ENCODE peak calls at places on chromosome 10, in ten cellular contexts. N is fibroblast of the aortic adventitia, A is cardiac muscle cell, O is fibroblast of lung, P is right lobe of liver, S is fibroblast of villous mesenchyme, F is mesothelial cell of epicardium, M is glutamatergic neuron, Z is neural crest cell, V is bronchial epithelial cell. G is an unnamed sample.

GRCh38 chr10:64175271-64175962 is 654.2 kb downstream of the REEP3 start:
- DNase-seq in F (no peak), S (no peak), P (no peak), A (no peak), M (no peak), V (no peak), Z (no peak), O (no peak), N (no peak), G (no peak)

GRCh38 chr10:60821661-60822060 is 43.4 kb downstream of the CDK1 start:
- DNase-seq in M (no peak), S (no peak), N (no peak), O (peak), F (no peak), P (no peak), Z (no peak), A (no peak), V (peak), G (no peak)

GRCh38 chr10:112775892-112776679 is 174.0 kb upstream of the TCF7L2 start:
- DNase-seq in S (no peak), V (no peak), O (no peak), F (no peak), Z (no peak), N (no peak), A (no peak), P (no peak), M (peak), G (no peak)

GRCh38 chr10:93154531-93154930 is 80.8 kb downstream of the CYP26A1 start:
- DNase-seq in V (peak), Z (no peak), S (no peak), O (peak), P (no peak), F (no peak), N (no peak), M (no peak), A (no peak), G (no peak)

GRCh38 chr10:103473261-103473671 is 5.8 kb downstream of the CALHM3 start:
- DNase-seq in V (peak), O (no peak), A (peak), M (no peak), N (no peak), F (no peak), Z (no peak), S (no peak), P (no peak), G (no peak)

GRCh38 chr10:110502851-110503301 is 5.2 kb downstream of the DUSP5 start:
- DNase-seq in A (peak), Z (no peak), S (peak), F (no peak), N (peak), V (no peak), O (peak), M (no peak), P (peak), G (peak)

GRCh38 chr10:95423327-95424005 is 132.7 kb upstream of the PDLIM1 start:
- DNase-seq in F (no peak), Z (no peak), A (no peak), V (peak), M (no peak), P (no peak), S (no peak), N (no peak), O (no peak), G (no peak)

GRCh38 chr10:75547391-75548298 is 116.2 kb downstream of the LRMDA start:
- DNase-seq in M (no peak), V (peak), A (peak), N (peak), Z (no peak), F (no peak), O (peak), P (no peak), S (peak), G (no peak)

GRCh38 chr10:28137907-28138880 is 139.3 kb upstream of the ODAD2 start:
- DNase-seq in P (no peak), V (no peak), M (no peak), S (peak), A (peak), F (no peak), Z (no peak), N (no peak), O (peak), G (no peak)

GRCh38 chr10:11512596-11512995 is 98.9 kb downstream of the USP6NL start:
- DNase-seq in P (peak), A (no peak), O (no peak), M (no peak), S (no peak), V (no peak), F (no peak), Z (no peak), N (no peak), G (no peak)

GRCh38 chr10:1115262-1115955 is 59.2 kb downstream of the WDR37 start:
- DNase-seq in O (no peak), Z (no peak), S (no peak), N (no peak), P (peak), A (no peak), F (no peak), V (no peak), M (no peak), G (no peak)
- TF ChIP-seq CTCF in O (no peak), Z (no peak), S (no peak), N (no peak), P (no peak), A (no peak), F (no peak), V (no peak), M (no peak), G (no peak)

GRCh38 chr10:83166344-83166743 is 973.0 kb upstream of the GHITM start:
- DNase-seq in P (no peak), N (no peak), S (no peak), M (peak), V (no peak), O (no peak), F (no peak), A (no peak), Z (peak), G (no peak)
- TF ChIP-seq CTCF in P (no peak), N (no peak), S (no peak), M (no peak), V (no peak), O (no peak), F (no peak), A (no peak), Z (peak), G (no peak)

GRCh38 chr10:71482620-71483019 is 85.9 kb downstream of the CDH23 start:
- DNase-seq in M (no peak), A (no peak), N (no peak), Z (no peak), P (no peak), O (no peak), F (no peak), S (no peak), V (no peak), G (no peak)

GRCh38 chr10:71483871-71484270 is 87.2 kb downstream of the CDH23 start:
- DNase-seq in V (no peak), A (no peak), O (no peak), Z (no peak), S (no peak), M (no peak), N (no peak), P (no peak), F (no peak), G (no peak)

GRCh38 chr10:71486465-71487114 is 89.9 kb downstream of the CDH23 start:
- DNase-seq in A (peak), S (peak), V (peak), M (peak), O (peak), F (peak), Z (peak), N (peak), P (peak), G (no peak)

GRCh38 chr10:71483135-71483534 is 86.4 kb downstream of the CDH23 start:
- DNase-seq in N (no peak), S (no peak), P (no peak), Z (no peak), A (no peak), O (no peak), V (no peak), M (no peak), F (no peak), G (no peak)

GRCh38 chr10:71484352-71484751 is 87.6 kb downstream of the CDH23 start:
- DNase-seq in N (no peak), S (no peak), M (no peak), F (no peak), P (no peak), A (no peak), V (no peak), Z (no peak), O (no peak), G (no peak)
- TF ChIP-seq CTCF in N (no peak), S (no peak), M (no peak), F (no peak), P (no peak), A (no peak), V (no peak), Z (no peak), O (no peak), G (no peak)

GRCh38 chr10:31808258-31809218 is 120.1 kb downstream of the ARHGAP12 start:
- DNase-seq in A (peak), S (peak), F (no peak), M (no peak), Z (no peak), N (peak), O (peak), V (peak), P (no peak), G (no peak)
- TF ChIP-seq CTCF in A (peak), S (peak), F (peak), M (peak), Z (peak), N (peak), O (no peak), V (peak), P (peak), G (peak)

GRCh38 chr10:5343561-5343960 is 21.2 kb upstream of the UCN3 start:
- DNase-seq in A (peak), F (no peak), S (no peak), V (no peak), M (no peak), N (no peak), P (no peak), O (no peak), Z (no peak), G (no peak)
- TF ChIP-seq CTCF in A (peak), F (no peak), S (no peak), V (no peak), M (no peak), N (no peak), P (no peak), O (no peak), Z (no peak), G (peak)

DNA sequence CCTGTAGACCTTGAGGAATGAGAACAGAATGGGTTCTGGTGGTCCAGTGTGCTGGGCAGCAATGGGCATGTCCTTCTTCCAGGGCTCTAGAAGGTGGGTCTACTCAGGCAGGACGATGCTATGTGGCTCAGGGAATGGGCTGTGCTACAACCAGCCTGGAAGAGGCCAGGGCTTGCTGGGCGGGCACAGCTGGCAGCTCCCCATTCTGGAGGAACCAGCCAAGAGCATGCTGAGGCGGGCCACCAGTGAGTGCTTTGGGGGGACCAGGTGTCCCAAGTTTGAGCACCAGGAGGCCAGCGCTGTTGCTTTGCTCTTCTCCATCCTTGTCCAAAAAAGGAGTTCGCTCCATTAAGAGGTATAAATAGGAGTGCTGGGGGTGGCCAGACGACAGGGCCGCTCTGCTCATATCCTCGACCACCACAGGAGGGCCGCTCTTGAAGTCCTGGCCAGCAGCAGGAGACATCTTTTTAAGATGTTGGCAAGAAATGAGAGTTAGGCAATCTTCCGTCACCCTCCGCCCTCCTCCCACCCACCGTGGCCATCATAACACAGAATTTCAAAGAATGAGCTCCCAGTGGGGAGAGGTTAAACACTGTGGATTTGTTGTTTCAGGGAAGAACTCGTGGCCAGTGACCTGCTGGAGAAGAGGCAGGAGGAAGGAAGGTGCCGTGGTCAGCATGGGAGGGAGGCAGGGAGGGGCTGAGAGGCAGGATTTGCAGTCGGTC is 141.3 kb downstream of the GRK5 start:
- DNase-seq in S (peak), N (peak), V (no peak), F (no peak), M (no peak), P (no peak), A (peak), O (peak), Z (no peak), G (no peak)
- TF ChIP-seq CTCF in S (peak), N (peak), V (no peak), F (no peak), M (no peak), P (no peak), A (peak), O (no peak), Z (no peak), G (no peak)

DNA sequence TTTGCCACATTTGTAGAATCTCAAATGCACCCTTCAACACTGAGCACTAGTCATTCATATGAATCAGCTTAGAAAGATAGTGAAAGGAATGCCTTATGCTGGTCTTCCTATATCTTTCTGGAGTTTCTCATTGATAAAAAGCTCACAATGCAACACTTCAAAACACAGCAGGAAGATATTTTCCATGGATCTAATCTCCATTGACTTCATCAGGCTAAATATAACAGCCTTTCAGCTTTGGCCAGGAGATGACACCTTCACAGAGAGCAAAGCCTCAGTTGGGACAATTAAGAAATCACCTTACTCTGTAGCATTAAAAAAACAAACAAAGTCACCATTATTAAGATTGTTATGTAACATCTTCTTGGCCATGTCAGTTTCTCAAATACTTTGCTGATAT is 6.7 kb downstream of the NRP1 start:
- DNase-seq in Z (no peak), O (peak), A (peak), N (peak), V (no peak), F (no peak), P (no peak), M (no peak), S (peak), G (no peak)
- TF ChIP-seq CTCF in Z (peak), O (peak), A (peak), N (peak), V (peak), F (no peak), P (peak), M (no peak), S (peak), G (no peak)